ENCODE peak calls at places on chromosomes 7 and 10, in nine cellular contexts. D is aorta, K is GM12865, Q is astrocyte of the spinal cord, G is astrocyte of the cerebellum, H is epithelial cell of esophagus, X is heart right ventricle, L is fibroblast of the aortic adventitia, Z is GM23338. T is an unnamed sample.

GRCh38 chr7:70614237-70614984 is 517.5 kb upstream of the GALNT17 start:
- DNase-seq in Z (peak), H (peak), Q (peak), X (peak), K (peak), G (peak), D (peak), L (peak), T (peak)

GRCh38 chr10:91672021-91672608 is 39.2 kb upstream of the PPP1R3C start:
- DNase-seq in D (no peak), H (peak), G (no peak), Q (peak), Z (peak), L (peak), K (no peak), X (no peak), T (no peak)

GRCh38 chr7:44761207-44762161 is 12.8 kb downstream of the ZMIZ2 start:
- DNase-seq in K (no peak), Z (peak), H (peak), Q (no peak), L (peak), X (peak), D (no peak), G (no peak), T (no peak)

GRCh38 chr10:124071141-124071540 is 22.3 kb downstream of the CHST15 start:
- DNase-seq in K (no peak), Z (no peak), D (no peak), Q (no peak), G (no peak), X (no peak), L (no peak), H (no peak), T (no peak)

GRCh38 chr7:90579181-90579688 is 16.9 kb upstream of the CDK14 start:
- DNase-seq in H (peak), L (peak), K (no peak), Q (peak), X (no peak), Z (no peak), G (peak), D (no peak), T (no peak)

GRCh38 chr10:122163182-122164027 is 107.7 kb upstream of the BTBD16 start:
- DNase-seq in X (no peak), G (no peak), H (peak), L (no peak), K (no peak), Q (no peak), D (no peak), Z (peak), T (no peak)

GRCh38 chr10:50400694-50401093 is 149.4 kb upstream of the ASAH2 start:
- DNase-seq in X (no peak), L (no peak), Z (no peak), K (no peak), H (no peak), D (no peak), G (no peak), Q (no peak), T (no peak)

GRCh38 chr10:123777881-123778280 is 111.7 kb downstream of the GPR26 start:
- DNase-seq in Z (no peak), X (no peak), D (no peak), L (no peak), G (no peak), K (no peak), H (no peak), Q (no peak), T (no peak)

GRCh38 chr10:63256047-63256773 is 123.1 kb downstream of the NRBF2 start:
- DNase-seq in D (no peak), Q (no peak), Z (no peak), K (no peak), X (no peak), H (no peak), L (peak), G (no peak), T (no peak)
- H3K4me3 ChIP-seq in D (no peak), Q (no peak), Z (no peak), K (no peak), X (no peak), H (no peak), L (no peak), G (no peak), T (no peak)

GRCh38 chr7:130888017-130888371 is 154.0 kb upstream of the KLF14 start:
- DNase-seq in G (no peak), L (no peak), X (no peak), H (no peak), Q (no peak), K (no peak), Z (no peak), D (no peak), T (no peak)

GRCh38 chr7:130890176-130891020 is 156.4 kb upstream of the KLF14 start:
- DNase-seq in D (no peak), K (no peak), G (no peak), Z (no peak), L (peak), Q (no peak), H (no peak), X (no peak), T (no peak)

GRCh38 chr7:130886438-130887135 is 152.6 kb upstream of the KLF14 start:
- DNase-seq in Z (no peak), H (no peak), G (no peak), X (no peak), D (no peak), Q (no peak), K (no peak), L (no peak), T (no peak)

GRCh38 chr7:130887182-130888016 is 153.4 kb upstream of the KLF14 start:
- DNase-seq in H (peak), G (no peak), Z (no peak), Q (peak), X (no peak), D (no peak), K (no peak), L (peak), T (no peak)

GRCh38 chr7:130888468-130888867 is 154.5 kb upstream of the KLF14 start:
- DNase-seq in X (no peak), D (no peak), K (no peak), L (no peak), H (no peak), Z (no peak), Q (no peak), G (no peak), T (no peak)
- H3K4me3 ChIP-seq in X (no peak), D (no peak), K (no peak), L (no peak), H (no peak), Z (no peak), Q (no peak), G (no peak), T (no peak)

GRCh38 chr10:3426190-3426845 is 253.7 kb upstream of the PITRM1 start:
- DNase-seq in Z (no peak), G (peak), H (peak), K (no peak), X (no peak), L (peak), Q (peak), D (no peak), T (peak)
- H3K4me3 ChIP-seq in Z (no peak), G (no peak), H (no peak), K (no peak), X (no peak), L (no peak), Q (no peak), D (no peak), T (no peak)

DNA sequence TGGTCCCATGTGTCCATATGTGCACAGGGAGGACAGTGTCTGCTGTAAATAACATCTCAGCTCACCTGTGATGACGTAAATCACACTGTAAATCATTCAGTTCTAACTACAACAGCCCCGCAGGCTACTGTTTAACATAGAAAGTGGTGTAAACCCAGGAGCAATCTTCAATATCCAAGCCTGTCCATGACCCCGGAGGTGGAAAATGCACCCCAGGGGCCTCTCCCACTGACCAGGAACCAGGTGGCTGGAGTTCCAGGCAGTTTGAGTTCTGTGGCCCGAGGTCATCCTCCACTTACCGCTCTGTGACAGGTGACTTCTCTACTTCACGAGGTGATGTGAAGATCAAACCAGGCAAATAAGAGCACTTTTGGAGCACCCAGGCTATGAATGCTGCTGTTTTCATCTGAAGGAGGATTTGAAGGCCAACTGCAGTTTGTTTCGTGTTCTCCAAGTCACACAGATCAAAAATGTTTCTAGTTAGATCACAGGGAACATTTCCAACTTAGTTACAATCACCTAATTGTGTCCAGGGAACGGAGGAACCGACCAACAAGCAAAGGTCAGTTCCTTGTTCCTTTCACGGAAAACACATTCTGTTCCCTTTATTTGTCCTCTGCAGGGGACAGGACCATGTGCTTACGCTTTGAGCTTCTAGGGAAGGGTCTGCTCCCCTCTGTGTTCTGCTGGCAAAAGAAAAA is 131.8 kb downstream of the WDR37 start:
- DNase-seq in D (no peak), Q (no peak), Z (no peak), X (no peak), H (no peak), K (no peak), G (no peak), L (no peak), T (no peak)
- H3K4me3 ChIP-seq in D (no peak), Q (no peak), Z (no peak), X (no peak), H (no peak), K (no peak), G (no peak), L (no peak), T (no peak)